ENCODE peak calls at places on chromosome 7, in eight cellular contexts. H is IMR-90, N is neuronal stem cell, J is transverse colon, M is thoracic aorta, K is mucosa of gallbladder, D is fibroblast of pulmonary artery, U is uterus. P is an unnamed sample.

GRCh38 chr7:140054751-140055150 is 8.0 kb downstream of the PARP12 start:
- DNase-seq in J (no peak), K (no peak), H (no peak), D (no peak), U (no peak), M (no peak), N (no peak), P (no peak)

GRCh38 chr7:30510124-30511074 is 5.8 kb upstream of the GGCT start:
- DNase-seq in M (no peak), H (peak), D (peak), N (no peak), J (peak), K (no peak), U (no peak), P (no peak)

GRCh38 chr7:120055300-120055699 is 217.7 kb upstream of the KCND2 start:
- DNase-seq in N (no peak), D (peak), J (no peak), K (no peak), H (peak), U (no peak), M (no peak), P (no peak)

GRCh38 chr7:46776790-46777189 is 805.1 kb downstream of the TNS3 start:
- DNase-seq in N (no peak), K (no peak), J (no peak), H (peak), M (no peak), D (peak), U (no peak), P (no peak)

GRCh38 chr7:149427096-149427680 is 33.7 kb downstream of the ZNF777 start:
- DNase-seq in J (no peak), M (no peak), K (no peak), D (no peak), N (no peak), U (no peak), H (no peak), P (no peak)

GRCh38 chr7:149041350-149041749 is 13.0 kb upstream of the PDIA4 start:
- DNase-seq in N (no peak), H (no peak), U (no peak), K (no peak), J (no peak), M (no peak), D (no peak), P (no peak)

GRCh38 chr7:131726031-131726430 is 169.6 kb upstream of the PODXL start:
- DNase-seq in K (no peak), J (no peak), H (no peak), N (no peak), U (no peak), M (no peak), D (no peak), P (no peak)

GRCh38 chr7:34061175-34061574 is 155.8 kb downstream of the BMPER start:
- DNase-seq in U (no peak), J (no peak), M (no peak), H (peak), D (peak), K (no peak), N (no peak), P (no peak)

GRCh38 chr7:36487756-36488336 is 98.2 kb downstream of the ANLN start:
- DNase-seq in J (no peak), H (peak), M (no peak), D (peak), U (no peak), K (peak), N (peak), P (no peak)

GRCh38 chr7:19016140-19016539 is 101.3 kb downstream of the TWIST1 start:
- DNase-seq in D (peak), H (peak), U (no peak), N (no peak), J (no peak), M (no peak), K (no peak), P (no peak)

GRCh38 chr7:110620336-110620735 is 470.6 kb upstream of the LRRN3 start:
- DNase-seq in M (no peak), N (no peak), H (no peak), K (no peak), U (no peak), J (no peak), D (no peak), P (no peak)

GRCh38 chr7:20351901-20352300 is 21.2 kb downstream of the ITGB8 start:
- DNase-seq in M (no peak), K (no peak), D (peak), U (no peak), N (no peak), H (peak), J (no peak), P (no peak)

GRCh38 chr7:98116656-98117461 is 10.2 kb downstream of the LMTK2 start:
- DNase-seq in K (peak), D (no peak), H (peak), J (no peak), N (no peak), M (no peak), U (no peak), P (no peak)

GRCh38 chr7:45685619-45686240 is 111.6 kb downstream of the ADCY1 start:
- DNase-seq in H (no peak), N (no peak), D (no peak), M (no peak), J (no peak), U (no peak), K (peak), P (peak)

GRCh38 chr7:41252957-41253356 is 449.9 kb downstream of the INHBA start:
- DNase-seq in K (no peak), H (no peak), J (no peak), N (no peak), D (no peak), U (no peak), M (no peak), P (no peak)

GRCh38 chr7:102215706-102216105 is 71.0 kb upstream of the SH2B2 start:
- DNase-seq in K (no peak), D (no peak), J (no peak), N (no peak), H (no peak), U (no peak), M (no peak), P (no peak)

GRCh38 chr7:27576360-27576944 is 86.2 kb downstream of the HIBADH start:
- DNase-seq in M (no peak), U (no peak), K (no peak), J (no peak), H (peak), D (peak), N (peak), P (no peak)

GRCh38 chr7:100130608-100131453 is 4.1 kb downstream of the MBLAC1 start:
- DNase-seq in U (peak), D (peak), N (peak), K (peak), M (no peak), H (peak), J (peak), P (peak)

GRCh38 chr7:27174077-27175004 is at the start of gene HOXA10:
- DNase-seq in N (no peak), K (no peak), M (no peak), D (no peak), U (peak), J (peak), H (no peak), P (peak)

GRCh38 chr7:32890010-32890552 is 1.5 kb downstream of the KBTBD2 start:
- DNase-seq in J (no peak), U (no peak), K (no peak), M (no peak), D (peak), H (peak), N (no peak), P (no peak)

GRCh38 chr7:36299882-36300341 is 89.8 kb upstream of the ANLN start:
- DNase-seq in M (no peak), J (no peak), D (no peak), N (no peak), U (no peak), H (no peak), K (no peak), P (no peak)

GRCh38 chr7:22375359-22376048 is 18.6 kb upstream of the RAPGEF5 start:
- DNase-seq in N (no peak), H (peak), U (no peak), K (no peak), J (no peak), M (no peak), D (no peak), P (no peak)

GRCh38 chr7:39700165-39700564 is 76.8 kb downstream of the RALA start:
- DNase-seq in K (no peak), N (no peak), D (no peak), J (no peak), U (no peak), H (no peak), M (no peak), P (no peak)

P was measured in suprapubic skin.